ENCODE peak calls at places on chromosomes 2 and 18, in ten cellular contexts. T is pancreas, E is left lung, H is body of pancreas, M is thyroid gland, U is endothelial cell of umbilical vein, L is GM23338, Y is colonic mucosa, B is upper lobe of right lung, V is astrocyte. S is an unnamed sample. For H3K4me1, the result is how much of the 10 kb centered on the place peaks cover.

GRCh38 chr2:74459377-74460118 is 1.3 kb downstream of the WBP1 start:
- DNase-seq in E (no peak), L (no peak), B (no peak), Y (no peak), T (no peak), V (no peak), M (no peak), U (no peak), H (no peak), S (no peak)

GRCh38 chr2:151156431-151156830 is 105.2 kb downstream of the RBM43 start:
- DNase-seq in L (no peak), B (no peak), E (no peak), M (no peak), H (no peak), V (peak), U (no peak), Y (no peak), T (no peak), S (no peak)

GRCh38 chr2:173051463-173051862 is 24.2 kb upstream of the MAP3K20 start:
- DNase-seq in Y (no peak), M (no peak), B (no peak), L (no peak), V (no peak), H (no peak), U (no peak), E (no peak), T (no peak), S (no peak)

GRCh38 chr18:1499265-1499664 is 594.6 kb downstream of the ADCYAP1 start:
- DNase-seq in B (no peak), L (no peak), V (no peak), H (no peak), U (no peak), M (no peak), Y (no peak), E (no peak), T (no peak), S (no peak)

GRCh38 chr2:150695441-150696135 is 208.1 kb upstream of the RND3 start:
- DNase-seq in B (no peak), V (no peak), T (no peak), L (no peak), U (no peak), H (no peak), E (no peak), Y (no peak), M (no peak), S (no peak)

GRCh38 chr2:37886745-37887144 is 38.3 kb upstream of the RMDN2 start:
- DNase-seq in M (no peak), T (no peak), U (no peak), E (no peak), B (no peak), Y (no peak), L (no peak), H (no peak), V (peak), S (no peak)

GRCh38 chr18:24763765-24764548 is 303.5 kb downstream of the HRH4 start:
- DNase-seq in Y (no peak), E (no peak), M (no peak), H (no peak), B (no peak), U (no peak), T (no peak), V (peak), L (no peak), S (no peak)

GRCh38 chr2:197673142-197673541 is 2.2 kb downstream of the RFTN2 start:
- DNase-seq in Y (no peak), U (no peak), B (no peak), E (no peak), T (no peak), M (no peak), V (no peak), L (peak), H (no peak), S (no peak)

GRCh38 chr2:9779572-9780264 is 63.6 kb upstream of the TAF1B start:
- DNase-seq in T (no peak), L (no peak), V (no peak), B (no peak), M (no peak), Y (no peak), U (no peak), E (no peak), H (no peak), S (no peak)

GRCh38 chr2:65686928-65687521 is 254.6 kb upstream of the SPRED2 start:
- DNase-seq in V (no peak), Y (no peak), B (no peak), E (no peak), T (no peak), U (no peak), L (peak), H (no peak), M (no peak), S (no peak)

GRCh38 chr2:134410831-134411231 is 157.0 kb downstream of the MGAT5 start:
- DNase-seq in U (no peak), Y (peak), E (no peak), L (no peak), H (no peak), T (no peak), B (no peak), M (no peak), V (peak), S (no peak)

GRCh38 chr2:62705859-62706720 is 577 bp downstream of the EHBP1 start:
- DNase-seq in B (peak), V (peak), M (peak), T (no peak), H (peak), U (peak), Y (peak), E (no peak), L (peak), S (peak)

GRCh38 chr2:237229905-237230304 is 144.2 kb downstream of the COPS8 start:
- DNase-seq in H (no peak), L (no peak), V (no peak), T (no peak), U (no peak), Y (no peak), B (no peak), E (no peak), M (no peak), S (no peak)

GRCh38 chr18:78017869-78018268 is 768.2 kb downstream of the GALR1 start:
- DNase-seq in U (no peak), Y (no peak), M (no peak), H (no peak), L (no peak), E (no peak), T (no peak), V (no peak), B (no peak), S (no peak)

DNA sequence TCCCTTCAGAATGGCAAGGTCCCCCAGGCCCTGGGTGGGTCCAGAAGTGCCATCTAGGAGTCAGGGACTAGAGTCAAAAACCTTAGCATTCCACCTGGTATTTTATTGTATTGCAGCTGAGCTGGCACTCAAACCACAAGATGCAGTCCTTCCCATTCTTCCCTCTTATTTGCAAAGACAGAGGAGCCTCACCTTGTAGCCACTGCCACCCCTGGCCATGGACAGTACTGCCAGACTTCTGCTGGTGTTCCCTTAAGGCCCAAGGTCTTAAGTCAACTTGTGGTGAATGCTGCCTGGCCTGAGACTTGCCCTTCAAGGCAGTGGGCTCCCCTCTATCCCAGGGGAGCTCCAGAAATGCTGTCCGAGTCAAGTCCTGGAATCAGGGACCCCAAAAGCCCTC is 6.9 kb downstream of the UGT1A10 start:
- DNase-seq in V (no peak), H (no peak), B (no peak), M (no peak), Y (peak), T (no peak), E (no peak), U (peak), L (peak), S (no peak)
- TF ChIP-seq CTCF in V (no peak), H (no peak), B (no peak), M (no peak), Y (peak), T (no peak), E (no peak), U (peak), L (peak), S (no peak)

GRCh38 chr18:23244431-23244830 is 109.1 kb downstream of the CABLES1 start:
- DNase-seq in U (no peak), M (no peak), V (no peak), E (no peak), L (no peak), T (no peak), Y (no peak), B (no peak), H (no peak), S (no peak)

GRCh38 chr18:23247896-23248295 is 112.6 kb downstream of the CABLES1 start:
- DNase-seq in U (no peak), V (no peak), T (no peak), B (no peak), Y (no peak), H (no peak), M (no peak), E (no peak), L (no peak), S (no peak)

GRCh38 chr18:23243178-23243577 is 107.9 kb downstream of the CABLES1 start:
- DNase-seq in M (no peak), H (no peak), Y (no peak), V (no peak), U (no peak), L (peak), E (peak), T (no peak), B (no peak), S (no peak)

GRCh38 chr18:23247363-23247762 is 112.1 kb downstream of the CABLES1 start:
- DNase-seq in B (no peak), U (no peak), L (no peak), E (no peak), Y (no peak), V (no peak), T (no peak), M (no peak), H (no peak), S (no peak)

DNA sequence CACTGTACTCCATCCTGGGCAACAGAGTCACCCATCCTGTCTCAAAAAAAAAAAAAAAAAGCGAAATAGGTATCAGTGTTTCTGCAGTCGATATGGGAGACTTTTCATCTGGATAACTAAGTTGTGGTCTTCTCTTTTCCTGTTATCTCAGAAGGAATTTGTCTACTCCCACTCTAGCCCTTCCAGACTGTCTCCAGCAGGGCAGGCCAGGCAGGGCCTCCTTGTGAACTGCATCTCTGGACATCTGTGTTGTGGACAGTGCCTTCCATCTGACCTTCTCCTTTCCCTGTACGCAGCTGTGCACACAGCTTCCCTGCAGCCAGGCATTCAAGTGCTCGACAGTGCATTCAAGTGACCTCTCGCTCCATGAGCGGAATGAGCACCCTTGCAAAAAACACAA is 110.2 kb downstream of the CABLES1 start:
- DNase-seq in Y (no peak), H (no peak), B (no peak), L (no peak), T (no peak), U (no peak), M (no peak), V (no peak), E (no peak), S (no peak)
- H3K4me1 ChIP-seq in Y (under half), H (under half), B (under half), L (under half), T (under half), U (under half), M (under half), V (under half), E (under half), S (under half)

DNA sequence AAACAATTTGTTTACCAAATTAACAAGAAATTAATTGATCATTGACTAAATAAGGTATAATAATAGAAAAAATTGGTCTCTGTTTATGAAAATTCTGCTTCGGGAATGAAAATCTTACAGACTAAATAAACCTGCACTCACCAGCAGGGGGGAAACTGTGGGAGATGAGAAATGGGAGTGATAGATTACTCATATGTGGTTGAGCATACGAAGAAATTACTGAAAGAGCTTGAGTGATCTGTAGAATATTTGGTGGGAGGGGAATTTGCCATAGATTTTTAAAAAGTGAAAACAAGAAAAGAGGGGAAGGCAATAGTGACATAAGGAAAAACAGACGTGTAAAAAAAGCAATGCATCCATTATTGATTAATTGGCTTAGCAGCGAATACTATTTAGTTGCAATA is 2.2 kb downstream of the HMSD start:
- DNase-seq in E (no peak), V (peak), M (no peak), L (no peak), T (no peak), B (no peak), Y (no peak), H (no peak), U (no peak), S (no peak)
- TF ChIP-seq CTCF in E (no peak), V (peak), M (no peak), L (peak), T (no peak), B (no peak), Y (no peak), H (no peak), U (no peak), S (no peak)

GRCh38 chr2:36484454-36484853 is 113.5 kb downstream of the FEZ2 start:
- DNase-seq in V (no peak), L (no peak), T (no peak), U (no peak), B (no peak), H (no peak), Y (no peak), E (no peak), M (no peak), S (no peak)
- H3K4me1 ChIP-seq in V (half or more), L (under half), T (under half), U (half or more), B (under half), H (under half), Y (under half), E (under half), M (under half), S (under half)

DNA sequence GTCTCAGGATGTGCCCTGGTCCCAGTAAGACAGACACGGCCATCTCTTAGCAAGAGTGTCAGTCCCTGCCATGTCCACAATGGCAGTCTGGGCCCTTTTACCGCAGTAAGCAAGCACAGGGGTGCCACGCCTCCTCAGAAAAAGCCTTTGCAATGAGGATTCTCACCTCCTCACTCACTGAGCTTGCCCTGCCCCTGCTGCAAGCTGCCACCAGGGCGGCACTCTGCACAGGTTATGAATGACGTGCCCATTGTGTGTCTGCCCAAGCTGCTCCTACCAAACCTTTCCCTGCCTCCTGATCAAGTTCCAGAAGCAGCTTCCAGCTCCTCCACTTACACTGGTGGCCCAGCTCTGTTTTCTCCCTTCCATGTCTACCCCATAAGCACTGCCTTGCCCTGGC is 23.3 kb downstream of the ERCC3 start:
- DNase-seq in U (no peak), L (peak), E (no peak), H (no peak), M (no peak), B (no peak), V (no peak), Y (no peak), T (no peak), S (no peak)
- TF ChIP-seq CTCF in U (no peak), L (peak), E (no peak), H (no peak), M (no peak), B (no peak), V (no peak), Y (no peak), T (no peak), S (no peak)

DNA sequence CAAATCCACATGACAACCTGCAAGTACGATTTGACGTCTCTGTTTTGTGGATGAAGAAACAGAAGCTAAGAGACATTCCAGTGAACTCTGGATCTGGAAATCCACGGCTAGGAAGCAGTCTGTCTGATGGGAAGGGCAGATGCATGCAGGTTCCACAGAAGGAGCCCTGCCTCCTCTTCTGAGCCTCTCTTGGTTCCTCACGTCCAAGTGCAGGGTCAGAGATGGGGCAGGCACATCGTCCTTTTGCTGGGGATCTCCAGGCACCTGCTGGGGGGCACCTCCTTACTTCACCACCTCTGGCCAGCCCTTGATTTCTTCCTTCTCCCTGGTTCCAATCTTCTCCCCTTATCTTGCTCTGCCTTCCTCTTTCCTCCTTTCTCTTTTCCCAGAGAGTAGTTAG is 137.9 kb downstream of the BCL2 start:
- DNase-seq in L (no peak), T (no peak), M (no peak), B (no peak), U (no peak), H (no peak), Y (no peak), V (no peak), E (no peak), S (no peak)
- H3K4me1 ChIP-seq in L (under half), T (under half), M (under half), B (under half), U (under half), H (under half), Y (under half), V (under half), E (under half), S (under half)

GRCh38 chr18:49206717-49207116 is 253.7 kb downstream of the DYM start:
- DNase-seq in U (no peak), H (no peak), Y (no peak), E (no peak), L (no peak), M (no peak), V (no peak), B (no peak), T (no peak), S (no peak)
- TF ChIP-seq CTCF in U (no peak), H (no peak), Y (no peak), E (no peak), L (no peak), M (no peak), V (peak), B (no peak), T (no peak), S (no peak)